ENCODE peak calls at places on chromosomes 1 and 21, in seven cellular contexts. K is neural progenitor cell; D is Karpas-422; G is effector memory CD4-positive, alpha-beta T cell; L is BE2C; X is thoracic aorta; U is aorta. Y is an unnamed sample. For H3K4me1, the result is how much of the 10 kb centered on the place peaks cover.

GRCh38 chr1:109199710-109200109 is 14.0 kb upstream of the SARS1 start:
- DNase-seq in K (no peak), U (no peak), D (no peak), X (no peak), L (no peak), G (no peak), Y (no peak)

GRCh38 chr21:38244885-38245869 is 11.6 kb upstream of the KCNJ15 start:
- DNase-seq in X (no peak), D (no peak), K (no peak), G (no peak), L (no peak), U (no peak), Y (no peak)

GRCh38 chr1:56501888-56502287 is 77.5 kb downstream of the PLPP3 start:
- DNase-seq in K (no peak), X (no peak), D (no peak), G (no peak), L (no peak), U (no peak), Y (no peak)

GRCh38 chr21:45419162-45419561 is 14.2 kb downstream of the COL18A1 start:
- DNase-seq in L (no peak), G (no peak), D (no peak), X (no peak), U (peak), K (no peak), Y (no peak)

GRCh38 chr1:225776294-225776693 is 1.3 kb upstream of the SRP9 start:
- DNase-seq in U (no peak), L (no peak), G (no peak), K (no peak), X (no peak), D (peak), Y (no peak)

GRCh38 chr1:231931146-231931545 is 304.6 kb downstream of the DISC1 start:
- DNase-seq in L (no peak), D (no peak), G (no peak), X (no peak), U (no peak), K (no peak), Y (no peak)

GRCh38 chr1:58104960-58105359 is 441.6 kb downstream of the OMA1 start:
- DNase-seq in K (no peak), X (no peak), U (no peak), D (no peak), L (no peak), G (no peak), Y (no peak)

GRCh38 chr1:226201029-226201593 is 14.6 kb upstream of the ACBD3 start:
- DNase-seq in L (no peak), D (peak), U (no peak), X (no peak), G (no peak), K (peak), Y (peak)

GRCh38 chr1:10860218-10860617 is 63.8 kb upstream of the CASZ1 start:
- DNase-seq in L (no peak), D (no peak), U (no peak), G (no peak), X (no peak), K (no peak), Y (no peak)

GRCh38 chr1:15064217-15064929 is 89.2 kb upstream of the TMEM51 start:
- DNase-seq in X (no peak), G (no peak), K (no peak), D (no peak), L (no peak), U (no peak), Y (peak)

GRCh38 chr1:235920596-235921375 is 54.1 kb upstream of the LYST start:
- DNase-seq in L (peak), G (no peak), D (no peak), K (no peak), U (no peak), X (no peak), Y (peak)

GRCh38 chr1:235918032-235918431 is 51.3 kb upstream of the LYST start:
- DNase-seq in L (peak), D (no peak), U (no peak), X (no peak), K (no peak), G (no peak), Y (no peak)

GRCh38 chr1:235919797-235920475 is 53.2 kb upstream of the LYST start:
- DNase-seq in U (no peak), K (peak), G (no peak), L (peak), D (no peak), X (no peak), Y (peak)

GRCh38 chr1:235918481-235918880 is 51.8 kb upstream of the LYST start:
- DNase-seq in U (no peak), L (no peak), K (no peak), D (no peak), G (no peak), X (no peak), Y (no peak)

DNA sequence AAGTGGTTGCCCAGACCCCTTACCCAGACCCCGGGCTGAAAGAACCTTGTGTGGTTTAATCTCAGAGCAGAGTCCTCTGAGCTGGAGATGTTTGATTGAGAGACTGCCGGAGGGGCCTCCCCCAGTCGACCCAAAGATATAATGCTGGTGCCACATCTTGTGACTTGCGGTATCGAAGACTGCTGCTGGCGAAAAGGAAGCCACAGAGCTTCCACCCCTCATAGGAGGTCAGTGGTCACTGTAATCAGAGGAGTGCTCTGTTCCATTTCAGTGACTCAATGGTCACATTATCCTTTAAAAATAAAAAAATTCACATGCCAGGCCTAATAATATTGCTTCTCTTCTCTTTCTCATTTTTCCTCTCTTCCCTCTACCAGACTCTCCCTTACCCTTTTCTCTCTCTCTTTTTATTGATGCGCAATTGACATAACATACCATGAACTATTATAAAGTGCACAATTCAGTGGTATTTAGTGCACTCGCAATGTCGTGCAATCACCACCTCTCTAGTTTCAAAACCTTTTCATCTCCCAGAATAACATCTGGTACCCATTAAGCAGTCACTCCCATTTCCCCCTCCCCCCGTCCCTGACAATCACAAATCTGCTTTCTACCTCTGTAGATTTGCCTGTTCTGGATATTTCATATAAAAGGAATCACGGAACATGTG is 52.6 kb upstream of the LYST start:
- DNase-seq in D (no peak), X (no peak), G (no peak), L (no peak), U (no peak), K (no peak), Y (no peak)
- H3K4me1 ChIP-seq in D (under half), X (under half), G (under half), L (under half), U (under half), K (under half), Y (under half)

GRCh38 chr1:1170891-1171550 is 2.7 kb upstream of the TTLL10 start:
- DNase-seq in K (peak), X (no peak), U (peak), G (no peak), L (peak), D (no peak), Y (no peak)
- H3K4me3 ChIP-seq in K (no peak), X (no peak), U (no peak), G (no peak), L (no peak), D (no peak), Y (no peak)

DNA sequence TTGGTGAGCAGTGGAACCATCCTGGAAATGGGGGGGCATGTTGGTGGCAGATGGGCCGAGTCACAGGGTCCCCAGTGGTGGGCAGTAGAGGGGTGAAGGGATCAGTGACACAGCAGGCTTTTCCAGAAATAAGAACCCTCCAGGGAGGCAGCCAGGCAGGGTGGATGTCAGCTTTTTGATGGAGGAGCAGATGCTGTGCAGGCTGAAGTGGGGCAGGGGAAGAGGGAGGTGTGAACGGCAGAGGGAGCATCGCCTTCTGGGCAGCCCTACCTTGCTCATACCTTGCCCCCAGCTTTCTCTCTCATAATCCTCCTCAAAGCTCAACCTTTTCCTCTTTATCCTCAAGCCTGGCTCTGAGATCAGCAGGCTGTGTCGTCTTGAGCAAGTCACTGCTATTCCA is 131.8 kb upstream of the IPO9 start:
- DNase-seq in L (no peak), G (no peak), K (no peak), X (no peak), U (peak), D (no peak), Y (no peak)
- H3K4me1 ChIP-seq in L (half or more), G (under half), K (under half), X (under half), U (under half), D (under half), Y (under half)

DNA sequence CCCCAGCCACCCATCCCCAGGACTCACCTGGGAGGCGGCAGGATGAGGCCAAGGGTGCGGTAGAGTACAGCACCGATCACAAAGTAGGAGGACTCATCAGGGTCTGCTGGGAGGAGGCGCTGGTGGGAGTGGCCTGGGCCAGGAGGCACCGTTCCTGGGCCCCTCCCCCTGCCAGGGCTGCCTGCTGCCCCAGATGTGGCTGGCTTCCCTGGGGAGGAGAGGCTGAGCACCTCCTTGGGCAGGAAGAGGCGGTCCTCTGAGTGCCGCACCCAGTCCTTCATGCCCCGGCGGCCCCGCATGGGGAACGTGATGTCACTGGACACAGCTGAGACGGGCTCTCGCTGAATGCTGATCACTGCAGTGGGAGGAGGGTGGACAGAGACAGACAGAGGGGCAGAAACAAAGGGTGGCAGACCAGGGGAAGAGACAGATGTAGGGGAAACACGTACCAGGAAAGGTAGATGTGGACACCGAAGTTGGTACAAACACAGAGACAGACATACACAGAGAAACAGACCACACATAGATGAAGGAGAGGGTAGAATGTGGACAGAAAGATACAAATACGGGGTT is 24.8 kb downstream of the ADGRB2 start:
- DNase-seq in K (peak), L (peak), D (peak), X (no peak), G (peak), U (no peak), Y (peak)
- H3K4me3 ChIP-seq in K (no peak), L (no peak), D (no peak), X (no peak), G (no peak), U (no peak), Y (no peak)

GRCh38 chr21:18403685-18404084 is at the start of gene TMPRSS15:
- DNase-seq in U (no peak), L (no peak), X (no peak), K (no peak), G (no peak), D (no peak), Y (no peak)
- H3K4me1 ChIP-seq in U (under half), L (under half), X (under half), K (under half), G (under half), D (under half), Y (under half)

DNA sequence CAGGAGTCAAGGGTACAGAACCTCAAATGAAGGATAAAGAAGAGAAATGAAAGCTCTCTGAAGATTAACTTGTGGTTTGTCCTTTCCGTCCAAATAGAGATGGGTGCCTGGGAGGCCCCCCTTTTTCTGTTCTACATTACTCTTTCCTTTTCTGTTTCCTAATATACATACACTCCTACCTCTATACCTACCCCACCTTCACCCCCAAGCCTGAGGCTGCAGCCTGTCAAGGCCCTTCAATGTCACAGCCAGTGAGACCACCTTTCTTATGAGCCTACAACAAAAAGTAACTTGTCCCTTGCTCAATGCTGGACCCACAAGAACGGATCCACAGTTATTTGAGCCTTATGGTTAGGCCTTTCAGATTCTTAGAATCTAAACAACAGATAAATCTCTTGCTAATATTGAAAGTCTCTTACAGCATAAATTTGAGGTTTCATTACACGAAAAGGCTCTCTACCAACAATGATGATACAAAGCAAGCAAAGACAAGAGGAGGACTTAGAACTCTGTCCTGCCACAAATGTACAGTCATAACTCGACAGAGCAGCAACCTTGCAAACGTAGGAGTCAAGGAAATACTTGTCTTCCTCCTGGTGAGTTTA is 4.1 kb upstream of the TRAF3IP3 start:
- DNase-seq in G (no peak), L (no peak), X (no peak), K (no peak), U (no peak), D (no peak), Y (no peak)
- H3K4me3 ChIP-seq in G (peak), L (no peak), X (no peak), K (no peak), U (no peak), D (no peak), Y (no peak)

GRCh38 chr1:154075746-154076145 is 79.1 kb downstream of the NUP210L start:
- DNase-seq in G (no peak), U (no peak), K (no peak), D (no peak), X (no peak), L (no peak), Y (no peak)
- H3K4me1 ChIP-seq in G (under half), U (under half), K (under half), D (under half), X (under half), L (under half), Y (under half)

GRCh38 chr1:66980745-66981367 is 56.1 kb downstream of the MIER1 start:
- DNase-seq in L (no peak), K (no peak), U (no peak), D (no peak), X (no peak), G (no peak), Y (no peak)
- H3K4me3 ChIP-seq in L (no peak), K (no peak), U (no peak), D (no peak), X (peak), G (no peak), Y (no peak)